ENCODE peak calls at places on chromosome 16, in five cellular contexts. C is H1, M is GM12878, P is NT2/D1, O is HepG2. J is an unnamed sample.

GRCh38 chr16:86657972-86658371 is 79.6 kb downstream of the FOXL1 start:
- DNase-seq in C (no peak), M (no peak), P (no peak), O (no peak), J (no peak)

GRCh38 chr16:81758376-81758775 is 20.7 kb upstream of the PLCG2 start:
- DNase-seq in C (no peak), M (no peak), P (no peak), O (peak; percentile 66), J (no peak)

GRCh38 chr16:84501077-84501735 is 3.3 kb downstream of the MEAK7 start:
- DNase-seq in C (no peak), M (no peak), P (no peak), O (no peak), J (no peak)

GRCh38 chr16:20515580-20516179 is 60.5 kb downstream of the ACSM2B start:
- DNase-seq in C (no peak), M (no peak), P (no peak), O (peak; percentile 71), J (no peak)

GRCh38 chr16:76059186-76059585 is 218.0 kb upstream of the CNTNAP4 start:
- DNase-seq in C (no peak), M (no peak), P (no peak), O (no peak), J (no peak)

GRCh38 chr16:72896719-72897118 is 151.2 kb downstream of the ZFHX3 start:
- DNase-seq in C (no peak), M (no peak), P (no peak), O (no peak), J (no peak)

GRCh38 chr16:88430524-88431446 is 22.3 kb upstream of the ZFPM1 start:
- DNase-seq in C (peak; percentile 74), M (no peak), P (no peak), O (no peak), J (no peak)

GRCh38 chr16:56898847-56899246 is 33.1 kb upstream of the HERPUD1 start:
- DNase-seq in C (no peak), M (peak; percentile 77), P (no peak), O (no peak), J (no peak)

GRCh38 chr16:3587547-3588110 is 10.4 kb upstream of the NLRC3 start:
- DNase-seq in C (no peak), M (no peak), P (no peak), O (no peak), J (no peak)

GRCh38 chr16:81041696-81042095 is 6.1 kb downstream of the ATMIN start:
- DNase-seq in C (no peak), M (no peak), P (no peak), O (no peak), J (no peak)

GRCh38 chr16:1054660-1055556 is 17.6 kb upstream of the SSTR5 start:
- DNase-seq in C (peak; percentile 92), M (no peak), P (peak; percentile 30), O (peak; percentile 26), J (peak; percentile 71)

GRCh38 chr16:8717469-8717868 is 43.1 kb downstream of the ABAT start:
- DNase-seq in C (no peak), M (no peak), P (no peak), O (no peak), J (no peak)

GRCh38 chr16:15507299-15507958 is 73.0 kb downstream of the BMERB1 start:
- DNase-seq in C (no peak), M (no peak), P (no peak), O (no peak), J (no peak)

GRCh38 chr16:48911700-48912099 is 301.7 kb upstream of the N4BP1 start:
- DNase-seq in C (no peak), M (no peak), P (no peak), O (no peak), J (peak; percentile 17)

GRCh38 chr16:70782237-70782636 is 18.7 kb downstream of the VAC14 start:
- DNase-seq in C (no peak), M (no peak), P (no peak), O (no peak), J (no peak)

GRCh38 chr16:57277586-57277985 is 6.9 kb downstream of the PLLP start:
- DNase-seq in C (no peak), M (no peak), P (no peak), O (no peak), J (no peak)

GRCh38 chr16:84182680-84183571 is 3.9 kb downstream of the TAF1C start:
- DNase-seq in C (no peak), M (no peak), P (no peak), O (no peak), J (no peak)

GRCh38 chr16:87618216-87618615 is 15.9 kb downstream of the JPH3 start:
- DNase-seq in C (no peak), M (no peak), P (no peak), O (no peak), J (no peak)

GRCh38 chr16:29312835-29313558 is 93.5 kb downstream of the NPIPB11 start:
- DNase-seq in C (no peak), M (no peak), P (no peak), O (no peak), J (no peak)

GRCh38 chr16:74607967-74608356 is 1.0 kb upstream of the GLG1 start:
- DNase-seq in C (peak; percentile 51), M (no peak), P (peak; percentile 25), O (no peak), J (peak; percentile 17)

GRCh38 chr16:87127766-87128147 is 189.4 kb downstream of the C16orf95 start:
- DNase-seq in C (no peak), M (no peak), P (no peak), O (no peak), J (no peak)

GRCh38 chr16:296806-297510 is 14.0 kb downstream of the PDIA2 start:
- DNase-seq in C (no peak), M (no peak), P (no peak), O (no peak), J (no peak)

GRCh38 chr16:3235856-3236669 is 1.1 kb upstream of the ZNF200 start:
- DNase-seq in C (peak; percentile 49), M (no peak), P (no peak), O (no peak), J (peak; percentile 76)

GRCh38 chr16:27222499-27223225 is 19.3 kb downstream of the KDM8 start:
- DNase-seq in C (no peak), M (no peak), P (no peak), O (no peak), J (no peak)

GRCh38 chr16:69131167-69131748 is 1.1 kb downstream of the CHTF8 start:
- DNase-seq in C (no peak), M (no peak), P (peak; percentile 40), O (no peak), J (peak; percentile 35)
- TF ChIP-seq SUZ12 in C (no peak), M (no peak), P (no peak), O (no peak), J (no peak)

DNA sequence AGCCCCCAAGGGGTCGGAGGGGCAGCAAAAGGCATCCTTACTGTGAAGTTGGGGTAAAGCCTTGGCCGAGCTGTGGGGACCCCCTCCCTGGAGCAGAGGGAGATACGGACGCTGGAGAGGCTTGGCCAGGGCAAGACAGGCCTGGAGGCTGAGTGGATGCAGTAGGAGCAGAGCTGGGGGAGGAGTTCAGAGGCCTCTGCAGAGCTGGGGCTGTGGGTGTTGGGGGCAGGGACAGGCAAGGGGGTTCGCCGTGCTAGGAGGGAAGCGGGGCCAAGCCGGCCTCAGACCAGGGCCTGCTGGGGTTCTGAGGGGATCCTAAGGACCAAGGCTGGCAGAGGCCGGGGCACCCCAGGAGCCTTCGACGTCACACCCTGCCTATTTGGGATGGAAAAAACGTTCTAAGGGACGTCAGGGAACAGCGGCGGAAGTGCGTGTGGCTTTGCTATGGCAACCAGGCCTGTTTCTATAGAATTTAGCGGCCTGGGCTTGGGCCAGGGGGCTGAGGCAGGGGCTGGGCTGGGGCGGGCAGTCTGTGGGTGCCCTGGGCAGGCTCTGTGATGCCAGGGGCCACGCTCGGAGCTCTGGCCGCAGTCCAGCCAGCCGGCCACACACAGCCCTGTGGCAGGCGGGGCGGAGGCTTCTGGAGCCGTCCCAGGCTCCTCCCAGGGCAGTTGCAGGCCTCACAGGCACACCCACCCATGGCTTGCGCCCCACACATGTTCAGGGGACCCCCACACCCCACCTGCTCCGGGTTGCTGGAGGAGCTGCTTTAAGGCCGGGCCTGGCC is 3.7 kb downstream of the TRAF7 start:
- DNase-seq in C (no peak), M (no peak), P (no peak), O (no peak), J (no peak)
- TF ChIP-seq SUZ12 in C (no peak), M (no peak), P (no peak), O (no peak), J (no peak)

GRCh38 chr16:17194190-17194780 is 276.5 kb downstream of the XYLT1 start:
- DNase-seq in C (peak; percentile 94), M (no peak), P (peak; percentile 69), O (no peak), J (peak; percentile 57)
- TF ChIP-seq SUZ12 in C (no peak), M (no peak), P (no peak), O (no peak), J (no peak)

DNA sequence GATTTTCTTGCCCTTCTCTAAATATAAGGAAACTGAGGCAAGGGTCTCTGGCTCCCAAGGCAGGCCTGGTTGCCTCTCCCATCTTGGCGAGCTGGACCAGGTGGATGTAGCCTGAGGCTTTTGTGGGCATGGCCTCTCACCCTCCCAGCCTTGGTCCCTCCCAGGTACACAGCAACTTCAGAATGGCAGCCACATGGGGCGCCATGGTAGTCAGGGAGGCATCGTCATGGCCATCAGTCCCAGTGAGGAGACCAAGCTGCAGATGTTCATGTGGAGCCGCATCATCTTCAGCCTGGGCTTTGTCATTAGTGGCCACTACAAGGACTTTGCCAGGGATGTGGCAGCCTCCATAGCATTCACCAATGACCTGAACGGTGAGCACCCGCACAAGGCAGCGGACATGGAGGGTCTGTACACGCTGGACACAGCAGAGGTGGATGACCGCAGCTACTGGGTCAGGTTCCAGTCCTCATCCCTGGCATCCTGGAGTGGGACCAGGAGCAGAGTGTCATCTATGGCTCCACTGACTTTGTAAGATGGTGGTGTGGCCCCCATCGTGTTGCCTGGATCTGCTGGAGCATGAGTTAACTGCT is 165.8 kb upstream of the ZNF267 start:
- DNase-seq in C (no peak), M (no peak), P (no peak), O (no peak), J (no peak)
- TF ChIP-seq SUZ12 in C (no peak), M (no peak), P (no peak), O (no peak), J (no peak)

DNA sequence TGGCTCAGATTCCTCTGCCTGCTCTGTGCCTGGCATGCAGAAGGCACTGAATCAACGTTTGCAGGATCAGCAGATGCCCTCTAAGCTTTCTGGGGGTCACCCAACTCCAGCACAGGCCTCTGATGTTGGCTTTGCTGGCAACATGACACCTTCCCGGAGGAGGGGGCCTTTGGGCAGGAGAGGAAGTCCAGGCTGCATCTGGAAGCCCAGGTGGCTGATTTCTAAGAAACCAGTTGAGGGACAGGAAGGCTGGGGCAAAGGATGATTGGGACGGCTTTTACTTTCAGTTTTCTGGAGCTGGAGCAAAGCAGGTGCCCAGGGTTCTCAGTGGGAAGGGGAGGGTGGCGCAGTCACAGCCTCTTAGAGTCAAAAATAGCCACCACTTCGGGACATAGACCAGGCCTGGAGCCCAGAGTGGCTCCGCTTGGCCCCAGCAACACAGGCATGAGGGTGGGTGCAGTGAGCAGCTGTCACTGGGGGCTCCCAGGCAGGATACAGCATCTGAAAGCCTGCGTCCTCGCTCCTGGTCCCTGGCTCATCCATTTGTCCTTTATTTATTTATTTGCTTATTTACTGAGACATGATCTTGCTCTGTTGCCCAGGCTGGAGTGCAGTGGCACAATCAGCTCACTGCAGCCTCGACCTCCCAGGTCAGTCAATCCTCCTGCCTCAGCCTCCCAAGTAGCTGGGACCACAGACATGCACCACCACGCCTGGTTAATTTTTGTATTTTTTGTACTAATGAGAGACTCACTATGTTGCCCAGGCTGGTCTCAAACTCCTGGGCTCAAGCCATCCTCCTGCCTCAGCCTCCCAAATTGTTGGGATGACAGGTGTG is 15.1 kb downstream of the SOCS1 start:
- DNase-seq in C (no peak), M (no peak), P (no peak), O (no peak), J (no peak)
- TF ChIP-seq SUZ12 in C (no peak), M (no peak), P (no peak), O (no peak), J (no peak)